ENCODE peak calls at places on chromosome 11, in seven cellular contexts. G, R, L, N, X, C and K are unnamed samples.

GRCh38 chr11:72069787-72070251 is 10.5 kb downstream of the NUMA1 start:
- DNase-seq in G (peak; percentile 86), R (peak; percentile 79), L (peak; percentile 83), N (peak; percentile 86), X (peak; percentile 89), C (peak; percentile 60), K (peak; percentile 81)

GRCh38 chr11:131302831-131303230 is 67.6 kb upstream of the NTM start:
- DNase-seq in G (no peak), R (no peak), L (no peak), N (no peak), X (no peak), C (no peak), K (no peak)

GRCh38 chr11:117814766-117815261 is 9.7 kb downstream of the FXYD2 start:
- DNase-seq in G (peak; percentile 69), R (peak; percentile 57), L (peak; percentile 14), N (peak; percentile 97), X (peak; percentile 72), C (no peak), K (no peak)

GRCh38 chr11:118438314-118438931 is 2.1 kb downstream of the KMT2A start:
- DNase-seq in G (peak; percentile 37), R (peak; percentile 62), L (peak; percentile 78), N (no peak), X (peak; percentile 43), C (no peak), K (peak; percentile 80)

GRCh38 chr11:15035283-15035682 is 38.1 kb upstream of the CALCB start:
- DNase-seq in G (no peak), R (no peak), L (no peak), N (peak; percentile 45), X (no peak), C (no peak), K (no peak)

GRCh38 chr11:33027846-33028536 is 11.4 kb upstream of the TCP11L1 start:
- DNase-seq in G (no peak), R (no peak), L (no peak), N (no peak), X (no peak), C (no peak), K (no peak)

GRCh38 chr11:62337682-62338181 is 484 bp downstream of the ASRGL1 start:
- DNase-seq in G (no peak), R (no peak), L (peak; percentile 19), N (peak; percentile 67), X (peak; percentile 28), C (no peak), K (peak; percentile 45)

GRCh38 chr11:15969701-15970329 is 386.5 kb downstream of the SOX6 start:
- DNase-seq in G (no peak), R (no peak), L (peak; percentile 97), N (no peak), X (no peak), C (no peak), K (no peak)

GRCh38 chr11:127843483-127844396 is 743.6 kb downstream of the ETS1 start:
- DNase-seq in G (peak; percentile 48), R (peak; percentile 60), L (peak; percentile 77), N (peak; percentile 54), X (peak; percentile 76), C (peak; percentile 13), K (peak; percentile 54)

GRCh38 chr11:46701078-46701654 is 335 bp downstream of the ZNF408 start:
- DNase-seq in G (no peak), R (no peak), L (no peak), N (peak; percentile 59), X (no peak), C (no peak), K (no peak)

GRCh38 chr11:47318166-47318565 is 34.3 kb downstream of the MYBPC3 start:
- DNase-seq in G (no peak), R (no peak), L (no peak), N (no peak), X (no peak), C (no peak), K (no peak)

DNA sequence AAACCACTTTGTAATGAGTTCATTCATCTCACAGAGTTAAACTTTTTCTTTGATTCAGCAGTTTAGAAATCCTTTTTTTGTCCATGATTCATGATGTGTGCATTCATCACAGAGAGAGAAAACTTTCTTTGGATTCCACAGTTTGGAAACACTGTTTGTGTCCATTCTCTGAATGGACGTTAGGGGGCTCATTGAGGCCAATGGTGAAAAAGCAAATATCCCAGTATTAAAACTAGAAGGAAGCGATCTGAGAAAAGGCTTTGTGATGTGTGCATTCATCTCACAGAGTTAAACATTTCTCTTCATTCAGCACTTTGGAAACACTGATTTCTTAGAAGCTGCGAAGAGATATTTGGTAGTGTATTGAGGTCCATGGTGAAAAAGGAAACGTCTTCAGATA is 155.6 kb upstream of the TRIM48 start:
- DNase-seq in G (no peak), R (no peak), L (no peak), N (no peak), X (no peak), C (no peak), K (no peak)
- TF ChIP-seq CTCF in G (no peak), R (no peak), L (no peak), N (no peak), X (no peak), C (no peak), K (no peak)

DNA sequence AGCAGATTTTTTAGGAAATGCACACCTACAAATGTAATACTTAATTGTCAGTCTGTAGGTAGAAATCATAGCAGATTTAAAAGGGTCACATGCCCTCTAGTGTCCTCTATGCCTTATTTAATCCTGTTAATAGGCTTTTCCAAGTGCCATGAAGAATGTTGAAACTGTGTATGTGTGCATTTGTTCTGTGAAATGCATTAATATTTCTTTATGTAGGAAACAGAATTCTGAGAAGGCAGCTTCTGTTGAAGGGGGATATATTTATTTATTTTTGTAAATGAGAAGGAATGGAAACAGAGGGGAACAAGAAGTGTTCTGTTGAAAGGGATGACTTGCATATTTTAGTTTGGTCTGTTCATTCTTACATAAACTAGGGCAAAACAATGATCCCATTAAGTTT is 51.0 kb downstream of the SVIP start:
- DNase-seq in G (no peak), R (no peak), L (peak; percentile 21), N (no peak), X (no peak), C (no peak), K (no peak)
- TF ChIP-seq CTCF in G (no peak), R (no peak), L (no peak), N (no peak), X (no peak), C (no peak), K (no peak)

DNA sequence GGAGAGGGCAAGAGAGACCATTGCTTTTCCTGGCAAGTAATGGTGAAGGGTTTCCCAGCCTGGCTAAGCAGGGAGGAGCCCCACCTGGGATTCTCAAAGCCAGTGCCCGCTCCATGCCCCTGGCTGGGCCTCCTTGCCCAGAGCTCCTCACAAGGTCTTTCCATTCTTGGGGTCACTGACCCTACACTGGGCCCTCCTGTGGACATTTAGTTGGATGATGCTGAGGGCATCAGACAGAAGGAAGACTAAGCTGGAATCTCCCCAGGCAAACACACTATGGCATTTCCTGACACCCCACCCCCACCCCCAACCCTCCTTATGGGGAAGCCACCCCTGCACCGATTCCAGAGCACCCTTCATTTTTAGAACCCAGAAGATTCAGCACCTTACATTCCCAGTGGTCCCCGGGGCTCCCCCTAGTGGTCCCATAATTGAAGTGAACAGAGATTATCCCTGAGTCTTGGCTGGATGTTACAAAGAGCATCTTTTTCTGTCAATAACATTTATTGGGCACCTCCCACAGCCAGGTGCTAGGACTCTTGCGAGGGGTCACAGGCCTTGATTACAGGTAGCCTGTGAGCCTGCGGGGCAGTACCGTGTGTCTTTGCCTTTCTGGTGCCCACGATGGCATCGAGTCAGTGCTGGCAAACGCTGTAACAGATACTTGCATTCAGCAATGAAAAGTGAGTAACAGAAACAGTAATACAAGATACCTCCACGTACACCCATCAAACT is 548.5 kb downstream of the BUD13 start:
- DNase-seq in G (peak; percentile 51), R (peak; percentile 76), L (peak; percentile 16), N (no peak), X (peak; percentile 63), C (no peak), K (peak; percentile 34)
- TF ChIP-seq CTCF in G (peak; percentile 42), R (peak; percentile 47), L (peak; percentile 52), N (peak; percentile 31), X (peak; percentile 59), C (peak; percentile 65), K (peak; percentile 69)

GRCh38 chr11:88101881-88102594 is 73.2 kb downstream of the RAB38 start:
- DNase-seq in G (no peak), R (no peak), L (no peak), N (no peak), X (no peak), C (no peak), K (no peak)

GRCh38 chr11:88102595-88102929 is 72.7 kb downstream of the RAB38 start:
- DNase-seq in G (no peak), R (no peak), L (peak; percentile 97), N (no peak), X (no peak), C (no peak), K (no peak)

GRCh38 chr11:88104408-88104807 is 70.8 kb downstream of the RAB38 start:
- DNase-seq in G (no peak), R (no peak), L (peak; percentile 70), N (no peak), X (no peak), C (no peak), K (no peak)

GRCh38 chr11:88105952-88106351 is 69.3 kb downstream of the RAB38 start:
- DNase-seq in G (no peak), R (no peak), L (no peak), N (no peak), X (no peak), C (no peak), K (no peak)

DNA sequence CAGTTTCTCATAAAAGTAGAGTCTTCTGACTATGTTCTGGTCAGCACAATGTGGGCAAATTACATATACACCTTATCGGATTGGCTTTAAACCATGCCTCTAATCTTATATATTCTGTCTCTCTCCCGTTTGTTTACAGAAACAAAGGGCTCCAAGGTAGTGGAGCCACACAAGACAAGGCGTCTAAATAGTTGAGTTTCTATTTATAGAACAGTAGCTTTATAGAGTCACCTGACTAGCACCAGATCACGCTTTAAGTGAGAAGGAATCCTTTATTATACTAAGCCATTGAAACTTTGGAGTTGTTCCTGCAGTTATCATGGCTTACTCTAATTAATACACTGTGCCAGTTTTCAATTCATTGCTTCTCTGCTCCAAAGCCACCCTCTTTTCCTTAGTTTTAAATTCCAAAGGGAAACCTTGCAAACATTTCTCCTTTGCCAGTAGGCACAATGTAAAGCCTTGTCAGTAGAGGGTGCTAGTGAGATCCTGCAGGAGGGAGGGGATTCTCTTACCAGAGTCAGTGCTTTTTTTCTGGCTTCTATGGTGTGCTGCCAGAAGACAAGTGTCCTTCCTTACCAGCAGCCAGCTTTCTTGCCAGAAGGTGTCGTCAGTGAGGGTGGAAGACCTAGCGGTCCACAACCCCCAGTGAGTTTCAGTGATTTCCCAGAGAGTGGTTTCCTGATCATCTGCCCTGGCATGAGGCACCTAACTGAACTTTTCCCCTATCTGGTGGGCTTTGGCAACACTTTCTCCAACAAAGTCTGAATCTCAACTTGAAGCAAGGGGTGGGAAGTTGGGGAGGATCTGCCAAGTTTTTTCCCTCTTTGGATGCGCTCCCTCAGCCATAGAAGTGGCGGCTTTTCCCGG is 71.7 kb downstream of the RAB38 start:
- DNase-seq in G (peak; percentile 62), R (no peak), L (peak; percentile 73), N (no peak), X (no peak), C (peak; percentile 21), K (peak; percentile 49)
- TF ChIP-seq CTCF in G (no peak), R (no peak), L (peak; percentile 65), N (peak; percentile 43), X (peak; percentile 20), C (peak; percentile 73), K (peak; percentile 60)